ENCODE peak calls at places on chromosomes 2 and 18, in nine cellular contexts. O, K, U, E, A, G, Y, T and W are unnamed samples. For H3K9me3, the result is how much of the 10 kb centered on the place peaks cover.

GRCh38 chr2:219247678-219248642 is 2.7 kb downstream of the STK16 start:
- DNase-seq in O (peak), K (no peak), U (no peak), E (no peak), A (no peak), G (peak), Y (peak), T (no peak), W (no peak)

GRCh38 chr2:209097168-209097567 is 326.7 kb upstream of the MAP2 start:
- DNase-seq in O (no peak), K (no peak), U (no peak), E (no peak), A (no peak), G (no peak), Y (no peak), T (no peak), W (no peak)

GRCh38 chr18:7572837-7573236 is 5.7 kb downstream of the PTPRM start:
- DNase-seq in O (no peak), K (no peak), U (no peak), E (no peak), A (no peak), G (no peak), Y (no peak), T (peak), W (no peak)

GRCh38 chr18:48475635-48476549 is 62.9 kb upstream of the CTIF start:
- DNase-seq in O (no peak), K (peak), U (peak), E (peak), A (peak), G (no peak), Y (peak), T (peak), W (peak)

GRCh38 chr18:61368001-61368400 is 34.8 kb downstream of the CDH20 start:
- DNase-seq in O (no peak), K (no peak), U (no peak), E (no peak), A (no peak), G (no peak), Y (no peak), T (no peak), W (no peak)

GRCh38 chr2:160213511-160213910 is 13.4 kb upstream of the ITGB6 start:
- DNase-seq in O (no peak), K (no peak), U (no peak), E (no peak), A (no peak), G (no peak), Y (no peak), T (no peak), W (no peak)

GRCh38 chr2:234158189-234158588 is 107.7 kb downstream of the SPP2 start:
- DNase-seq in O (no peak), K (peak), U (no peak), E (no peak), A (no peak), G (no peak), Y (no peak), T (no peak), W (no peak)

GRCh38 chr2:2779727-2780126 is 448.7 kb upstream of the MYT1L start:
- DNase-seq in O (no peak), K (no peak), U (no peak), E (no peak), A (no peak), G (no peak), Y (no peak), T (no peak), W (no peak)

GRCh38 chr2:4272261-4272858 is 569.0 kb downstream of the DCDC2C start:
- DNase-seq in O (no peak), K (no peak), U (no peak), E (no peak), A (no peak), G (no peak), Y (no peak), T (no peak), W (no peak)

GRCh38 chr2:101698419-101699190 is 1.1 kb downstream of the MAP4K4 start:
- DNase-seq in O (no peak), K (peak), U (no peak), E (no peak), A (no peak), G (peak), Y (peak), T (no peak), W (no peak)

GRCh38 chr2:152477347-152478092 is 142.5 kb downstream of the FMNL2 start:
- DNase-seq in O (no peak), K (no peak), U (no peak), E (no peak), A (no peak), G (no peak), Y (no peak), T (peak), W (no peak)

GRCh38 chr2:197108758-197109157 is 182.3 kb upstream of the PGAP1 start:
- DNase-seq in O (no peak), K (no peak), U (peak), E (no peak), A (peak), G (no peak), Y (peak), T (peak), W (no peak)

GRCh38 chr18:4807495-4808293 is 352.6 kb upstream of the DLGAP1 start:
- DNase-seq in O (no peak), K (no peak), U (no peak), E (no peak), A (no peak), G (no peak), Y (no peak), T (no peak), W (no peak)

GRCh38 chr18:48670751-48671560 is 132.1 kb downstream of the CTIF start:
- DNase-seq in O (no peak), K (no peak), U (peak), E (no peak), A (no peak), G (no peak), Y (no peak), T (no peak), W (no peak)

GRCh38 chr2:29449499-29449898 is 334.3 kb downstream of the CLIP4 start:
- DNase-seq in O (no peak), K (no peak), U (no peak), E (no peak), A (no peak), G (no peak), Y (no peak), T (no peak), W (no peak)

GRCh38 chr18:24868760-24869237 is 408.4 kb downstream of the HRH4 start:
- DNase-seq in O (no peak), K (no peak), U (no peak), E (no peak), A (no peak), G (no peak), Y (no peak), T (peak), W (no peak)

GRCh38 chr2:198901894-198902293 is 555.8 kb downstream of the SATB2 start:
- DNase-seq in O (no peak), K (no peak), U (no peak), E (no peak), A (no peak), G (no peak), Y (peak), T (no peak), W (no peak)

GRCh38 chr2:38601463-38602135 is 1.1 kb downstream of the HNRNPLL start:
- DNase-seq in O (no peak), K (peak), U (no peak), E (no peak), A (no peak), G (no peak), Y (no peak), T (peak), W (no peak)

GRCh38 chr18:22465859-22466602 is 48.3 kb upstream of the CTAGE1 start:
- DNase-seq in O (no peak), K (peak), U (no peak), E (peak), A (no peak), G (no peak), Y (peak), T (peak), W (no peak)

GRCh38 chr2:120589782-120590608 is 145.7 kb upstream of the GLI2 start:
- DNase-seq in O (no peak), K (peak), U (no peak), E (peak), A (no peak), G (no peak), Y (peak), T (peak), W (no peak)

GRCh38 chr2:63343397-63344109 is 244.7 kb downstream of the WDPCP start:
- DNase-seq in O (no peak), K (no peak), U (no peak), E (no peak), A (no peak), G (no peak), Y (no peak), T (no peak), W (no peak)

GRCh38 chr2:53130441-53130943 is 637.1 kb upstream of the CHAC2 start:
- DNase-seq in O (no peak), K (no peak), U (no peak), E (no peak), A (no peak), G (no peak), Y (no peak), T (peak), W (no peak)

GRCh38 chr18:42486296-42486695 is 531.3 kb downstream of the PIK3C3 start:
- DNase-seq in O (no peak), K (no peak), U (no peak), E (no peak), A (no peak), G (no peak), Y (no peak), T (no peak), W (no peak)

GRCh38 chr2:12432985-12433640 is 283.6 kb upstream of the TRIB2 start:
- DNase-seq in O (no peak), K (no peak), U (no peak), E (no peak), A (no peak), G (no peak), Y (no peak), T (peak), W (no peak)

GRCh38 chr2:29921560-29921915 is at the start of gene ALK:
- DNase-seq in O (peak), K (no peak), U (peak), E (peak), A (peak), G (peak), Y (peak), T (peak), W (peak)

GRCh38 chr2:167550448-167550847 is 662.2 kb downstream of the XIRP2 start:
- DNase-seq in O (no peak), K (no peak), U (no peak), E (no peak), A (no peak), G (no peak), Y (peak), T (peak), W (no peak)

GRCh38 chr2:179186126-179186525 is 78.5 kb downstream of the SESTD1 start:
- DNase-seq in O (no peak), K (no peak), U (no peak), E (peak), A (no peak), G (no peak), Y (no peak), T (peak), W (no peak)

GRCh38 chr18:33375829-33376228 is 64.7 kb downstream of the CCDC178 start:
- DNase-seq in O (no peak), K (no peak), U (no peak), E (no peak), A (no peak), G (no peak), Y (no peak), T (no peak), W (no peak)

GRCh38 chr2:159146930-159147666 is 139.4 kb downstream of the WDSUB1 start:
- DNase-seq in O (no peak), K (peak), U (no peak), E (no peak), A (no peak), G (no peak), Y (no peak), T (no peak), W (no peak)

GRCh38 chr2:160465406-160465805 is 28.2 kb downstream of the RBMS1 start:
- DNase-seq in O (no peak), K (no peak), U (no peak), E (no peak), A (no peak), G (no peak), Y (no peak), T (no peak), W (no peak)

GRCh38 chr2:46800625-46801024 is 115.0 kb downstream of the MCFD2 start:
- DNase-seq in O (no peak), K (no peak), U (no peak), E (no peak), A (no peak), G (no peak), Y (no peak), T (no peak), W (no peak)

GRCh38 chr2:157053876-157054275 is 203.6 kb upstream of the GALNT5 start:
- DNase-seq in O (no peak), K (no peak), U (no peak), E (no peak), A (no peak), G (no peak), Y (no peak), T (no peak), W (no peak)

GRCh38 chr2:157228946-157229345 is 28.6 kb upstream of the GALNT5 start:
- DNase-seq in O (no peak), K (no peak), U (no peak), E (no peak), A (no peak), G (no peak), Y (no peak), T (no peak), W (no peak)

GRCh38 chr18:76354348-76354747 is 140.7 kb downstream of the ZNF516 start:
- DNase-seq in O (no peak), K (no peak), U (no peak), E (no peak), A (no peak), G (no peak), Y (no peak), T (peak), W (no peak)

GRCh38 chr2:138577066-138577465 is 75.5 kb downstream of the SPOPL start:
- DNase-seq in O (no peak), K (no peak), U (no peak), E (no peak), A (no peak), G (no peak), Y (no peak), T (no peak), W (no peak)

GRCh38 chr2:139917723-139918384 is 1137.7 kb upstream of the NXPH2 start:
- DNase-seq in O (no peak), K (no peak), U (no peak), E (no peak), A (no peak), G (no peak), Y (no peak), T (no peak), W (no peak)

GRCh38 chr18:71322201-71322600 is 1033.4 kb downstream of the SOCS6 start:
- DNase-seq in O (no peak), K (no peak), U (no peak), E (no peak), A (no peak), G (no peak), Y (no peak), T (no peak), W (no peak)

GRCh38 chr18:71326826-71327225 is 1038.0 kb downstream of the SOCS6 start:
- DNase-seq in O (no peak), K (no peak), U (no peak), E (no peak), A (no peak), G (no peak), Y (no peak), T (no peak), W (no peak)

GRCh38 chr18:71321319-71321718 is 1032.5 kb downstream of the SOCS6 start:
- DNase-seq in O (no peak), K (no peak), U (no peak), E (no peak), A (no peak), G (no peak), Y (no peak), T (no peak), W (no peak)

GRCh38 chr18:71327443-71328120 is 1038.7 kb downstream of the SOCS6 start:
- DNase-seq in O (no peak), K (no peak), U (no peak), E (no peak), A (no peak), G (no peak), Y (no peak), T (no peak), W (no peak)

DNA sequence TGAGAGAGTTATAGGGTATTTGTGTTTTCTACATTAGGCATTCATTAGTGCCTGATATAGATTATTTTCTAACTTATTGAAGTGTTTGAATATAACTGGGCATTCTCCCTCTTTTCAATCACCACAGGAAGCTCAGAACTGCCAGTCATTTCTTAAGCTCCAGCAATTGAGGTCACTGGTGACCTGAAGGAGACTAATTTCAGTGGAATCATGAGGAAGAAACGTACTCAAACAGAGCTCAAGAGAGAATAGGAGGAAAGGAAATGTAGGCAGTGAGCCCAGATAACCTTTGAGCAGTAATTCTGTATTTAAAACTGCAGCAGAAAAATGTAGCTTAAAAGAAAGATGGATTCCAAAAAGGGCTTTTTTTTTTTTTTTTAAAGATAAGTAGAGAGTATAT is 1035.5 kb downstream of the SOCS6 start:
- DNase-seq in O (no peak), K (no peak), U (no peak), E (no peak), A (no peak), G (no peak), Y (no peak), T (no peak), W (no peak)
- H3K9me3 ChIP-seq in O (under half), K (under half), U (under half), E (under half), A (under half), G (under half), Y (under half), T (under half), W (under half)

GRCh38 chr2:239225456-239225855 is 175.4 kb downstream of the HDAC4 start:
- DNase-seq in O (peak), K (no peak), U (no peak), E (no peak), A (peak), G (no peak), Y (no peak), T (no peak), W (no peak)
- H3K27ac ChIP-seq in O (no peak), K (no peak), U (peak), E (peak), A (peak), G (no peak), Y (no peak), T (peak), W (no peak)

GRCh38 chr18:78656346-78656925 is 323.2 kb upstream of the SALL3 start:
- DNase-seq in O (no peak), K (no peak), U (no peak), E (no peak), A (no peak), G (no peak), Y (no peak), T (no peak), W (no peak)
- H3K9me3 ChIP-seq in O (under half), K (under half), U (under half), E (half or more), A (under half), G (under half), Y (under half), T (half or more), W (under half)

GRCh38 chr2:222360146-222360545 is 61.3 kb upstream of the PAX3 start:
- DNase-seq in O (no peak), K (no peak), U (no peak), E (no peak), A (no peak), G (no peak), Y (no peak), T (no peak), W (no peak)

GRCh38 chr2:222364280-222364895 is 60.0 kb upstream of the SGPP2 start:
- DNase-seq in O (no peak), K (peak), U (no peak), E (no peak), A (no peak), G (no peak), Y (no peak), T (no peak), W (no peak)

GRCh38 chr2:222361787-222362186 is 62.6 kb upstream of the SGPP2 start:
- DNase-seq in O (no peak), K (no peak), U (no peak), E (no peak), A (no peak), G (no peak), Y (no peak), T (no peak), W (no peak)

GRCh38 chr2:222360997-222361396 is 62.2 kb upstream of the PAX3 start:
- DNase-seq in O (no peak), K (no peak), U (no peak), E (no peak), A (no peak), G (no peak), Y (no peak), T (no peak), W (no peak)

GRCh38 chr2:222362336-222362735 is 62.0 kb upstream of the SGPP2 start:
- DNase-seq in O (no peak), K (no peak), U (no peak), E (no peak), A (no peak), G (no peak), Y (no peak), T (no peak), W (no peak)
- H3K27ac ChIP-seq in O (no peak), K (no peak), U (no peak), E (no peak), A (no peak), G (no peak), Y (no peak), T (no peak), W (no peak)

GRCh38 chr2:115219296-115219695 is 776.9 kb downstream of the DPP10 start:
- DNase-seq in O (no peak), K (no peak), U (no peak), E (no peak), A (no peak), G (no peak), Y (no peak), T (no peak), W (no peak)
- H3K9me3 ChIP-seq in O (under half), K (under half), U (under half), E (under half), A (under half), G (under half), Y (under half), T (under half), W (under half)

GRCh38 chr2:130884503-130884902 is 47.8 kb downstream of the ARHGEF4 start:
- DNase-seq in O (no peak), K (no peak), U (no peak), E (no peak), A (no peak), G (no peak), Y (no peak), T (no peak), W (no peak)
- H3K27ac ChIP-seq in O (no peak), K (no peak), U (no peak), E (no peak), A (no peak), G (no peak), Y (no peak), T (no peak), W (no peak)

DNA sequence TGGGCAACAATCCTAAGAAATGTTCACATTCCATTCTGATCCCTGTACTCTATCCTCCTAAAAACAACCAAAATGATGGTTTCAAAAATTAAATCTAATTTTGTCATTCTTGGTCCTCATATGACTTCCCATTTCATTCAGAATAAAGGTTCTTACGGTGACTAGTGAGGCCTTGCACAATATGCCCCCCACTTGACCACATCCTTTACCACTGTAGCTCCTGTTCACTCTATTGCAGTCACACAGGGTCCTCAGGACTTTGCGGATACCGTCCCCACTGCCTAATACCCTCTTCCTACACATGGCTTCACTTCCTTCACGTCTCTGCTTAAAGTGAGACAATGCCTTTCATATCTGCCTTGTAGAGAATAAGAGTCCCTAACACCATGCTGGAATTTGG is 1058.7 kb upstream of the KLHL29 start:
- DNase-seq in O (no peak), K (no peak), U (no peak), E (no peak), A (no peak), G (no peak), Y (no peak), T (no peak), W (no peak)
- H3K9me3 ChIP-seq in O (under half), K (under half), U (under half), E (under half), A (under half), G (under half), Y (under half), T (under half), W (under half)

GRCh38 chr2:215354771-215355695 is 43.2 kb downstream of the ATIC start:
- DNase-seq in O (no peak), K (no peak), U (no peak), E (peak), A (no peak), G (no peak), Y (no peak), T (peak), W (no peak)
- H3K27ac ChIP-seq in O (no peak), K (no peak), U (no peak), E (peak), A (no peak), G (no peak), Y (no peak), T (no peak), W (no peak)

GRCh38 chr18:56112984-56113383 is 525.0 kb upstream of the TCF4 start:
- DNase-seq in O (no peak), K (no peak), U (no peak), E (no peak), A (no peak), G (no peak), Y (no peak), T (no peak), W (no peak)

GRCh38 chr18:56108486-56109367 is 520.7 kb upstream of the TCF4 start:
- DNase-seq in O (no peak), K (no peak), U (no peak), E (no peak), A (no peak), G (no peak), Y (no peak), T (no peak), W (no peak)

GRCh38 chr18:56115072-56116038 is 523.0 kb downstream of the TXNL1 start:
- DNase-seq in O (no peak), K (no peak), U (no peak), E (no peak), A (no peak), G (no peak), Y (no peak), T (peak), W (no peak)

GRCh38 chr18:56107821-56108485 is 520.0 kb upstream of the TCF4 start:
- DNase-seq in O (no peak), K (no peak), U (no peak), E (no peak), A (no peak), G (no peak), Y (no peak), T (no peak), W (no peak)

GRCh38 chr18:56112013-56112749 is 524.2 kb upstream of the TCF4 start:
- DNase-seq in O (no peak), K (peak), U (no peak), E (no peak), A (no peak), G (no peak), Y (no peak), T (peak), W (no peak)
- H3K9me3 ChIP-seq in O (under half), K (under half), U (under half), E (under half), A (under half), G (under half), Y (under half), T (under half), W (under half)